ENCODE peak calls at places on chromosomes 7 and 10, in seven cellular contexts. U is PC-3; F is NCI-H146; M is body of pancreas; O is stimulated activated CD8-positive, alpha-beta memory T cell treated with anti-CD3 and anti-CD28 coated beads, Interleukin-7, amount 100 ng/mL, for 1 hour; A is iPS DF 19.7; S is cardiac fibroblast. R is an unnamed sample.

GRCh38 chr10:92268763-92269162 is 22.1 kb downstream of the CPEB3 start:
- DNase-seq in U (no peak), F (no peak), M (no peak), O (no peak), A (no peak), S (no peak), R (no peak)

GRCh38 chr7:79455173-79455790 is 1.8 kb upstream of the MAGI2 start:
- DNase-seq in U (no peak), F (no peak), M (no peak), O (no peak), A (no peak), S (no peak), R (peak)

GRCh38 chr7:143008007-143008901 is 18.7 kb downstream of the OR9A2 start:
- DNase-seq in U (peak), F (peak), M (peak), O (peak), A (peak), S (peak), R (peak)

GRCh38 chr10:98344589-98345038 is 70.4 kb downstream of the PYROXD2 start:
- DNase-seq in U (no peak), F (no peak), M (peak), O (no peak), A (no peak), S (peak), R (no peak)

GRCh38 chr7:44194069-44194468 is 4.8 kb upstream of the GCK start:
- DNase-seq in U (peak), F (no peak), M (no peak), O (no peak), A (no peak), S (no peak), R (no peak)

GRCh38 chr7:121504478-121504877 is 108.4 kb upstream of the FAM3C start:
- DNase-seq in U (peak), F (no peak), M (no peak), O (no peak), A (no peak), S (peak), R (no peak)

GRCh38 chr7:137986252-137987010 is 15.5 kb downstream of the CREB3L2 start:
- DNase-seq in U (no peak), F (no peak), M (no peak), O (no peak), A (no peak), S (peak), R (no peak)

GRCh38 chr7:91082854-91083495 is 181.3 kb upstream of the FZD1 start:
- DNase-seq in U (peak), F (peak), M (no peak), O (no peak), A (no peak), S (peak), R (no peak)

GRCh38 chr10:70378122-70378521 is 4.3 kb downstream of the LRRC20 start:
- DNase-seq in U (peak), F (no peak), M (peak), O (no peak), A (no peak), S (peak), R (no peak)